ENCODE peak calls at places on chromosomes 11 and 22, in five cellular contexts. One of them, this sample, is unnamed.

GRCh38 chr11:126459691-126460404 is 104.4 kb downstream of the ST3GAL4 start:
- ATAC-seq in body of pancreas: no peak
- ATAC-seq in Right ventricle myocardium superior: peak; percentile 59
- ATAC-seq in CD8-positive, alpha-beta T cell: no peak
- ATAC-seq in central memory CD8-positive, alpha-beta T cell: no peak
- ATAC-seq in this sample: peak; percentile 44

GRCh38 chr11:95549276-95549675 is 240.3 kb downstream of the FAM76B start:
- ATAC-seq in CD8-positive, alpha-beta T cell: no peak
- ATAC-seq in Right ventricle myocardium superior: no peak
- ATAC-seq in body of pancreas: no peak
- ATAC-seq in central memory CD8-positive, alpha-beta T cell: no peak
- ATAC-seq in this sample: no peak

GRCh38 chr22:34115722-34116121 is 195.4 kb upstream of the LARGE1 start:
- ATAC-seq in body of pancreas: no peak
- ATAC-seq in central memory CD8-positive, alpha-beta T cell: no peak
- ATAC-seq in CD8-positive, alpha-beta T cell: no peak
- ATAC-seq in Right ventricle myocardium superior: no peak
- ATAC-seq in this sample: no peak

GRCh38 chr11:14059491-14059890 is 97.0 kb downstream of the SPON1 start:
- ATAC-seq in Right ventricle myocardium superior: no peak
- ATAC-seq in central memory CD8-positive, alpha-beta T cell: no peak
- ATAC-seq in CD8-positive, alpha-beta T cell: no peak
- ATAC-seq in body of pancreas: no peak
- ATAC-seq in this sample: no peak

GRCh38 chr22:41177040-41177625 is 28.0 kb upstream of the L3MBTL2 start:
- ATAC-seq in CD8-positive, alpha-beta T cell: no peak
- ATAC-seq in central memory CD8-positive, alpha-beta T cell: no peak
- ATAC-seq in Right ventricle myocardium superior: peak; percentile 4
- ATAC-seq in body of pancreas: no peak
- ATAC-seq in this sample: no peak

GRCh38 chr11:19276859-19277808 is 36.4 kb upstream of the E2F8 start:
- ATAC-seq in CD8-positive, alpha-beta T cell: no peak
- ATAC-seq in body of pancreas: no peak
- ATAC-seq in Right ventricle myocardium superior: no peak
- ATAC-seq in central memory CD8-positive, alpha-beta T cell: no peak
- ATAC-seq in this sample: no peak

GRCh38 chr11:64028398-64029115 is 7.2 kb upstream of the FLRT1 start:
- ATAC-seq in Right ventricle myocardium superior: no peak
- ATAC-seq in central memory CD8-positive, alpha-beta T cell: no peak
- ATAC-seq in CD8-positive, alpha-beta T cell: no peak
- ATAC-seq in body of pancreas: no peak
- ATAC-seq in this sample: no peak

GRCh38 chr11:114082767-114083181 is 23.3 kb downstream of the ZBTB16 start:
- ATAC-seq in central memory CD8-positive, alpha-beta T cell: no peak
- ATAC-seq in body of pancreas: peak; percentile 12
- ATAC-seq in CD8-positive, alpha-beta T cell: peak; percentile 14
- ATAC-seq in Right ventricle myocardium superior: peak; percentile 9
- ATAC-seq in this sample: no peak

GRCh38 chr11:13940611-13941256 is 21.8 kb upstream of the SPON1 start:
- ATAC-seq in body of pancreas: no peak
- ATAC-seq in Right ventricle myocardium superior: no peak
- ATAC-seq in CD8-positive, alpha-beta T cell: peak; percentile 98
- ATAC-seq in central memory CD8-positive, alpha-beta T cell: peak; percentile 96
- ATAC-seq in this sample: no peak

GRCh38 chr11:47726878-47727514 is 11.8 kb upstream of the AGBL2 start:
- ATAC-seq in CD8-positive, alpha-beta T cell: no peak
- ATAC-seq in body of pancreas: no peak
- ATAC-seq in central memory CD8-positive, alpha-beta T cell: no peak
- ATAC-seq in Right ventricle myocardium superior: no peak
- ATAC-seq in this sample: no peak

GRCh38 chr11:117039897-117040296 is 58.3 kb downstream of the SIK3 start:
- ATAC-seq in body of pancreas: no peak
- ATAC-seq in CD8-positive, alpha-beta T cell: peak; percentile 25
- ATAC-seq in Right ventricle myocardium superior: no peak
- ATAC-seq in central memory CD8-positive, alpha-beta T cell: peak; percentile 15
- ATAC-seq in this sample: no peak

GRCh38 chr11:111879637-111879960 is 258 bp downstream of the CFAP68 start:
- ATAC-seq in CD8-positive, alpha-beta T cell: peak; percentile 3
- ATAC-seq in Right ventricle myocardium superior: peak; percentile 13
- ATAC-seq in body of pancreas: no peak
- ATAC-seq in central memory CD8-positive, alpha-beta T cell: no peak
- ATAC-seq in this sample: no peak

GRCh38 chr22:39715778-39716495 is 145.4 kb downstream of the CACNA1I start:
- ATAC-seq in body of pancreas: no peak
- ATAC-seq in CD8-positive, alpha-beta T cell: no peak
- ATAC-seq in central memory CD8-positive, alpha-beta T cell: no peak
- ATAC-seq in Right ventricle myocardium superior: no peak
- ATAC-seq in this sample: no peak

GRCh38 chr11:102491969-102492368 is 38.6 kb downstream of the MMP7 start:
- ATAC-seq in body of pancreas: no peak
- ATAC-seq in Right ventricle myocardium superior: no peak
- ATAC-seq in central memory CD8-positive, alpha-beta T cell: no peak
- ATAC-seq in CD8-positive, alpha-beta T cell: no peak
- ATAC-seq in this sample: no peak